ENCODE peak calls at places on chromosome 11, in eight cellular contexts. One of them, this sample, is unnamed.

GRCh38 chr11:26027887-26028286 is 304.0 kb upstream of the ANO3 start:
- DNase-seq in HL-60: no peak
- DNase-seq in dorsolateral prefrontal cortex: no peak
- DNase-seq in fibroblast of lung: no peak
- DNase-seq in brain microvascular endothelial cell: no peak
- DNase-seq in heart left ventricle: no peak
- DNase-seq in SJCRH30: no peak
- DNase-seq in lower lobe of right lung: no peak
- DNase-seq in this sample: no peak

GRCh38 chr11:93933230-93933629 is 82.8 kb upstream of the VSTM5 start:
- DNase-seq in lower lobe of right lung: no peak
- DNase-seq in brain microvascular endothelial cell: no peak
- DNase-seq in fibroblast of lung: peak
- DNase-seq in dorsolateral prefrontal cortex: no peak
- DNase-seq in SJCRH30: no peak
- DNase-seq in heart left ventricle: no peak
- DNase-seq in HL-60: no peak
- DNase-seq in this sample: no peak

GRCh38 chr11:94171693-94172440 is 43.2 kb downstream of the PANX1 start:
- DNase-seq in dorsolateral prefrontal cortex: peak
- DNase-seq in fibroblast of lung: no peak
- DNase-seq in HL-60: peak
- DNase-seq in heart left ventricle: no peak
- DNase-seq in brain microvascular endothelial cell: peak
- DNase-seq in SJCRH30: peak
- DNase-seq in lower lobe of right lung: peak
- DNase-seq in this sample: peak

GRCh38 chr11:71542856-71543743 is 5.1 kb upstream of the KRTAP5-9 start:
- DNase-seq in heart left ventricle: no peak
- DNase-seq in brain microvascular endothelial cell: no peak
- DNase-seq in HL-60: peak
- DNase-seq in fibroblast of lung: no peak
- DNase-seq in lower lobe of right lung: no peak
- DNase-seq in dorsolateral prefrontal cortex: no peak
- DNase-seq in SJCRH30: no peak
- DNase-seq in this sample: no peak

GRCh38 chr11:63783925-63784592 is 15.5 kb upstream of the ZFTA start:
- DNase-seq in brain microvascular endothelial cell: no peak
- DNase-seq in SJCRH30: no peak
- DNase-seq in HL-60: no peak
- DNase-seq in heart left ventricle: no peak
- DNase-seq in fibroblast of lung: no peak
- DNase-seq in dorsolateral prefrontal cortex: no peak
- DNase-seq in lower lobe of right lung: peak
- DNase-seq in this sample: no peak

GRCh38 chr11:540583-541432 is 3.5 kb downstream of the LRRC56 start:
- DNase-seq in HL-60: no peak
- DNase-seq in fibroblast of lung: no peak
- DNase-seq in SJCRH30: no peak
- DNase-seq in brain microvascular endothelial cell: no peak
- DNase-seq in heart left ventricle: peak
- DNase-seq in dorsolateral prefrontal cortex: no peak
- DNase-seq in lower lobe of right lung: peak
- DNase-seq in this sample: no peak

GRCh38 chr11:65851083-65851579 is 6.8 kb downstream of the CFL1 start:
- DNase-seq in heart left ventricle: no peak
- DNase-seq in SJCRH30: peak
- DNase-seq in fibroblast of lung: no peak
- DNase-seq in brain microvascular endothelial cell: no peak
- DNase-seq in lower lobe of right lung: no peak
- DNase-seq in HL-60: peak
- DNase-seq in dorsolateral prefrontal cortex: no peak
- DNase-seq in this sample: no peak

GRCh38 chr11:11406652-11407051 is 53.6 kb upstream of the CSNK2A3 start:
- DNase-seq in dorsolateral prefrontal cortex: no peak
- DNase-seq in heart left ventricle: no peak
- DNase-seq in HL-60: no peak
- DNase-seq in brain microvascular endothelial cell: no peak
- DNase-seq in lower lobe of right lung: no peak
- DNase-seq in SJCRH30: no peak
- DNase-seq in fibroblast of lung: no peak
- DNase-seq in this sample: no peak

GRCh38 chr11:116513894-116514293 is 258.9 kb downstream of the BUD13 start:
- DNase-seq in HL-60: peak
- DNase-seq in brain microvascular endothelial cell: peak
- DNase-seq in dorsolateral prefrontal cortex: no peak
- DNase-seq in SJCRH30: peak
- DNase-seq in heart left ventricle: no peak
- DNase-seq in fibroblast of lung: peak
- DNase-seq in lower lobe of right lung: no peak
- DNase-seq in this sample: no peak

GRCh38 chr11:78257654-78258053 is 68.9 kb downstream of the USP35 start:
- DNase-seq in heart left ventricle: no peak
- DNase-seq in lower lobe of right lung: no peak
- DNase-seq in HL-60: no peak
- DNase-seq in fibroblast of lung: no peak
- DNase-seq in SJCRH30: no peak
- DNase-seq in brain microvascular endothelial cell: no peak
- DNase-seq in dorsolateral prefrontal cortex: no peak
- DNase-seq in this sample: no peak

GRCh38 chr11:115135936-115136335 is 368.3 kb downstream of the CADM1 start:
- DNase-seq in dorsolateral prefrontal cortex: no peak
- DNase-seq in HL-60: no peak
- DNase-seq in brain microvascular endothelial cell: no peak
- DNase-seq in SJCRH30: no peak
- DNase-seq in lower lobe of right lung: no peak
- DNase-seq in fibroblast of lung: no peak
- DNase-seq in heart left ventricle: no peak
- DNase-seq in this sample: no peak

GRCh38 chr11:112004389-112004788 is 20.8 kb upstream of the DLAT start:
- DNase-seq in fibroblast of lung: no peak
- DNase-seq in HL-60: peak
- DNase-seq in heart left ventricle: no peak
- DNase-seq in lower lobe of right lung: no peak
- DNase-seq in SJCRH30: peak
- DNase-seq in dorsolateral prefrontal cortex: no peak
- DNase-seq in brain microvascular endothelial cell: peak
- DNase-seq in this sample: no peak

GRCh38 chr11:47394322-47395224 is 13.8 kb upstream of the SLC39A13 start:
- DNase-seq in HL-60: peak
- DNase-seq in lower lobe of right lung: peak
- DNase-seq in heart left ventricle: peak
- DNase-seq in SJCRH30: no peak
- DNase-seq in brain microvascular endothelial cell: peak
- DNase-seq in fibroblast of lung: no peak
- DNase-seq in dorsolateral prefrontal cortex: no peak
- DNase-seq in this sample: peak

GRCh38 chr11:78801161-78801884 is 226.7 kb upstream of the NARS2 start:
- DNase-seq in lower lobe of right lung: no peak
- DNase-seq in SJCRH30: no peak
- DNase-seq in brain microvascular endothelial cell: peak
- DNase-seq in dorsolateral prefrontal cortex: no peak
- DNase-seq in heart left ventricle: no peak
- DNase-seq in fibroblast of lung: peak
- DNase-seq in HL-60: no peak
- DNase-seq in this sample: peak

GRCh38 chr11:27216268-27217149 is 146.5 kb downstream of the CCDC34 start:
- DNase-seq in HL-60: no peak
- DNase-seq in heart left ventricle: peak
- DNase-seq in brain microvascular endothelial cell: no peak
- DNase-seq in lower lobe of right lung: peak
- DNase-seq in fibroblast of lung: peak
- DNase-seq in SJCRH30: peak
- DNase-seq in dorsolateral prefrontal cortex: peak
- DNase-seq in this sample: peak

GRCh38 chr11:34219862-34220490 is 114.5 kb downstream of the NAT10 start:
- DNase-seq in dorsolateral prefrontal cortex: no peak
- DNase-seq in HL-60: no peak
- DNase-seq in SJCRH30: no peak
- DNase-seq in heart left ventricle: peak
- DNase-seq in lower lobe of right lung: no peak
- DNase-seq in fibroblast of lung: no peak
- DNase-seq in brain microvascular endothelial cell: no peak
- DNase-seq in this sample: no peak

GRCh38 chr11:721347-721912 is 15.4 kb downstream of the EPS8L2 start:
- DNase-seq in fibroblast of lung: no peak
- DNase-seq in heart left ventricle: peak
- DNase-seq in brain microvascular endothelial cell: no peak
- DNase-seq in lower lobe of right lung: no peak
- DNase-seq in HL-60: peak
- DNase-seq in dorsolateral prefrontal cortex: no peak
- DNase-seq in SJCRH30: no peak
- DNase-seq in this sample: no peak

GRCh38 chr11:124752471-124753100 is 531 bp upstream of the VSIG2 start:
- DNase-seq in heart left ventricle: no peak
- DNase-seq in fibroblast of lung: no peak
- DNase-seq in dorsolateral prefrontal cortex: no peak
- DNase-seq in HL-60: no peak
- DNase-seq in lower lobe of right lung: no peak
- DNase-seq in brain microvascular endothelial cell: no peak
- DNase-seq in SJCRH30: no peak
- DNase-seq in this sample: no peak
- H3K4me3 ChIP-seq in heart left ventricle: no peak
- H3K4me3 ChIP-seq in fibroblast of lung: no peak
- H3K4me3 ChIP-seq in dorsolateral prefrontal cortex: no peak
- H3K4me3 ChIP-seq in HL-60: no peak
- H3K4me3 ChIP-seq in lower lobe of right lung: peak
- H3K4me3 ChIP-seq in brain microvascular endothelial cell: no peak
- H3K4me3 ChIP-seq in SJCRH30: no peak
- H3K4me3 ChIP-seq in this sample: no peak

DNA sequence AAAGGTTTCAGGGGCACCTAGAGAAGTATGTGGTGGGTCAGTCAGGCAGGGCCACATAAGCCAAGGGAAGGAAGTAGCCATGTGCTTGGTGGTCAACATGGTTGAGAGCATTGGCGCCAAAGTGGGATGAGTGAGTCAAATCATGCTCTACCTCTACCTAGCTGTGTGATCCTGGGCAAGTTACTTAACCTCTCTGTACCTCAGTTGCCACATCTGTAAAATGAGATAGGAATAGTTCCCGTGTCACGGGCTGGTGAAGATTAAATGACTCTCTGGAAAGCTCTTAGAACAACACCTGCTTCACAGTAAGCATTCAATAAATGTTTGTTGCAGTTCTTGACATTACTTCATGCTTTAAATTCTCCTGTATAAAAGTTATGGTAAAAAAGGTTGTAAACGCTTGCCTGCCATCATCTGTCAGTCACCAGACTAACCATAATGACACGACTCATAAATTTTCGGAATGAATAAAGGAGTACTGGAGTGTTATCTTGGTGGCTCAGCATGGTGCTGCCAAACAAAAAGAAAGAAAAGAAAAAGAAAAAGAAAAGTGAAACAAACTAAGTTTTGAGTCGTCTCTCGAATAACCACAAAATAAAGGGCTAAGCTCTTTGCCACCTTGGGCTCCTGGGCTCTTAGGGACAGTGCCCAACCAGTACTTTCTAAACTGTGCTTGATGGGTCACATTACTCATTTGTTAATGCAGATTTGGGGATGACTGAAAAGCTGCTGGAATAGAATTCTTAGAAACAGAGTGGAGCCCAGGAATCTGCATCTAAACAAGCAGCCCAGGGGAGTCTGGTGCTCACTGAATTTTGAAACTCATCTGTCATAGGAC is 107.6 kb downstream of the LDLRAD3 start:
- DNase-seq in fibroblast of lung: no peak
- DNase-seq in HL-60: no peak
- DNase-seq in brain microvascular endothelial cell: no peak
- DNase-seq in SJCRH30: no peak
- DNase-seq in heart left ventricle: no peak
- DNase-seq in lower lobe of right lung: no peak
- DNase-seq in dorsolateral prefrontal cortex: no peak
- DNase-seq in this sample: no peak
- H3K27ac ChIP-seq in fibroblast of lung: no peak
- H3K27ac ChIP-seq in HL-60: no peak
- H3K27ac ChIP-seq in brain microvascular endothelial cell: no peak
- H3K27ac ChIP-seq in SJCRH30: no peak
- H3K27ac ChIP-seq in heart left ventricle: no peak
- H3K27ac ChIP-seq in lower lobe of right lung: no peak
- H3K27ac ChIP-seq in dorsolateral prefrontal cortex: no peak
- H3K27ac ChIP-seq in this sample: no peak

GRCh38 chr11:96001037-96001436 is 77.1 kb upstream of the MTMR2 start:
- DNase-seq in SJCRH30: no peak
- DNase-seq in brain microvascular endothelial cell: no peak
- DNase-seq in lower lobe of right lung: no peak
- DNase-seq in dorsolateral prefrontal cortex: no peak
- DNase-seq in heart left ventricle: peak
- DNase-seq in fibroblast of lung: peak
- DNase-seq in HL-60: no peak
- DNase-seq in this sample: peak

GRCh38 chr11:95999604-96000003 is 75.7 kb upstream of the MTMR2 start:
- DNase-seq in heart left ventricle: no peak
- DNase-seq in lower lobe of right lung: no peak
- DNase-seq in brain microvascular endothelial cell: no peak
- DNase-seq in fibroblast of lung: no peak
- DNase-seq in SJCRH30: no peak
- DNase-seq in HL-60: no peak
- DNase-seq in dorsolateral prefrontal cortex: no peak
- DNase-seq in this sample: no peak

GRCh38 chr11:96002339-96002738 is 78.4 kb upstream of the MTMR2 start:
- DNase-seq in lower lobe of right lung: no peak
- DNase-seq in brain microvascular endothelial cell: no peak
- DNase-seq in fibroblast of lung: no peak
- DNase-seq in HL-60: no peak
- DNase-seq in heart left ventricle: no peak
- DNase-seq in SJCRH30: no peak
- DNase-seq in dorsolateral prefrontal cortex: no peak
- DNase-seq in this sample: no peak

GRCh38 chr11:96002754-96003290 is 78.9 kb upstream of the MTMR2 start:
- DNase-seq in HL-60: no peak
- DNase-seq in heart left ventricle: no peak
- DNase-seq in lower lobe of right lung: no peak
- DNase-seq in brain microvascular endothelial cell: no peak
- DNase-seq in dorsolateral prefrontal cortex: no peak
- DNase-seq in fibroblast of lung: no peak
- DNase-seq in SJCRH30: no peak
- DNase-seq in this sample: no peak

DNA sequence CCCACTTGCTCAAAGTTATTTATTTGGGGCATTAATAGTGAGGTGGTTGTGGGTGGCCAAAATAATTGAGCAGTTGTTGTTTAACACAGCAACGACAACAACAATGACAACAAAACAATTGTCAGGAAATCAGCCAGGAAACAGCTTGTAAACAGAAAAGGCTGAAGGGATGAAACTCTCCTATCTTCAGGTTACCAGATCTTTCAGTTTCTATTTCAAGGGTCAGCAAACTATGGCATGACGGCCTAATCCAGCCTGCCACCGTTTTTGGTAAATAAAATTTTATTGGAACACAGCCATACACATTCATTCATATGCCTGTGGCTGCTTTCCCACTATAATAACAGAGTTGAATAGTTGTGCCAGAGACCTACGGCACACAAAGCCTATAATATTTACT is 76.2 kb upstream of the MTMR2 start:
- DNase-seq in lower lobe of right lung: no peak
- DNase-seq in brain microvascular endothelial cell: no peak
- DNase-seq in HL-60: no peak
- DNase-seq in fibroblast of lung: no peak
- DNase-seq in dorsolateral prefrontal cortex: no peak
- DNase-seq in SJCRH30: no peak
- DNase-seq in heart left ventricle: no peak
- DNase-seq in this sample: no peak
- H3K4me3 ChIP-seq in lower lobe of right lung: peak
- H3K4me3 ChIP-seq in brain microvascular endothelial cell: no peak
- H3K4me3 ChIP-seq in HL-60: no peak
- H3K4me3 ChIP-seq in fibroblast of lung: peak
- H3K4me3 ChIP-seq in dorsolateral prefrontal cortex: peak
- H3K4me3 ChIP-seq in SJCRH30: no peak
- H3K4me3 ChIP-seq in heart left ventricle: peak
- H3K4me3 ChIP-seq in this sample: no peak

GRCh38 chr11:100383357-100383865 is 303.7 kb upstream of the ARHGAP42 start:
- DNase-seq in dorsolateral prefrontal cortex: no peak
- DNase-seq in HL-60: no peak
- DNase-seq in fibroblast of lung: no peak
- DNase-seq in heart left ventricle: no peak
- DNase-seq in lower lobe of right lung: no peak
- DNase-seq in SJCRH30: no peak
- DNase-seq in brain microvascular endothelial cell: no peak
- DNase-seq in this sample: no peak
- H3K27ac ChIP-seq in dorsolateral prefrontal cortex: no peak
- H3K27ac ChIP-seq in HL-60: no peak
- H3K27ac ChIP-seq in fibroblast of lung: no peak
- H3K27ac ChIP-seq in heart left ventricle: no peak
- H3K27ac ChIP-seq in lower lobe of right lung: no peak
- H3K27ac ChIP-seq in SJCRH30: no peak
- H3K27ac ChIP-seq in brain microvascular endothelial cell: no peak
- H3K27ac ChIP-seq in this sample: no peak

This sample was measured in adrenal gland.